ENCODE peak calls at places on chromosomes 11 and 22, in five cellular contexts. M is pancreas, W is neural progenitor cell, I is MM.1S, J is heart left ventricle. Y is an unnamed sample.

GRCh38 chr11:6229911-6230310 is 4.5 kb downstream of the FHIP1B start:
- DNase-seq in M (no peak), W (no peak), I (no peak), J (no peak), Y (no peak)

GRCh38 chr22:32701021-32701420 is 100.5 kb upstream of the TIMP3 start:
- DNase-seq in M (no peak), W (no peak), I (no peak), J (no peak), Y (no peak)

GRCh38 chr11:62472063-62472884 is 53.4 kb downstream of the SCGB1A1 start:
- DNase-seq in M (no peak), W (no peak), I (no peak), J (no peak), Y (no peak)

GRCh38 chr11:73760066-73760679 is 701 bp downstream of the RAB6A start:
- DNase-seq in M (peak; percentile 46), W (peak; percentile 55), I (no peak), J (peak; percentile 61), Y (peak; percentile 57)

GRCh38 chr22:49671331-49672012 is 156.2 kb downstream of the BRD1 start:
- DNase-seq in M (no peak), W (peak; percentile 40), I (no peak), J (no peak), Y (no peak)

GRCh38 chr22:32542332-32543019 is 67.9 kb downstream of the FBXO7 start:
- DNase-seq in M (no peak), W (no peak), I (no peak), J (peak; percentile 81), Y (no peak)

GRCh38 chr11:1479006-1479677 is 7.4 kb downstream of the MOB2 start:
- DNase-seq in M (no peak), W (no peak), I (no peak), J (peak; percentile 18), Y (no peak)

GRCh38 chr11:59801160-59801706 is 9.3 kb downstream of the MRPL16 start:
- DNase-seq in M (no peak), W (no peak), I (no peak), J (no peak), Y (no peak)

GRCh38 chr11:70297341-70297740 is 26.9 kb downstream of the PPFIA1 start:
- DNase-seq in M (no peak), W (no peak), I (no peak), J (no peak), Y (no peak)

GRCh38 chr11:116051494-116051893 is 547.3 kb upstream of the CADM1 start:
- DNase-seq in M (no peak), W (no peak), I (no peak), J (no peak), Y (no peak)

GRCh38 chr11:9566561-9567063 is 6.9 kb upstream of the WEE1 start:
- DNase-seq in M (no peak), W (no peak), I (no peak), J (no peak), Y (no peak)

GRCh38 chr11:47616726-47617416 is 22.7 kb upstream of the C1QTNF4 start:
- DNase-seq in M (no peak), W (peak; percentile 60), I (peak; percentile 43), J (peak; percentile 46), Y (no peak)

GRCh38 chr11:17563961-17564686 is 17.1 kb downstream of the OTOG start:
- DNase-seq in M (no peak), W (no peak), I (no peak), J (no peak), Y (no peak)

GRCh38 chr11:47606731-47607130 is 12.5 kb upstream of the C1QTNF4 start:
- DNase-seq in M (no peak), W (no peak), I (no peak), J (peak; percentile 40), Y (no peak)

GRCh38 chr11:114251797-114252327 is 44.3 kb upstream of the NNMT start:
- DNase-seq in M (no peak), W (peak; percentile 41), I (no peak), J (no peak), Y (no peak)

GRCh38 chr11:2510626-2511402 is 66.0 kb downstream of the KCNQ1 start:
- DNase-seq in M (no peak), W (no peak), I (no peak), J (peak; percentile 31), Y (no peak)

GRCh38 chr11:727859-728748 is 19.2 kb upstream of the TALDO1 start:
- DNase-seq in M (peak; percentile 78), W (peak; percentile 90), I (peak; percentile 74), J (peak; percentile 85), Y (peak; percentile 75)

GRCh38 chr11:120186408-120186798 is 24.4 kb upstream of the OAF start:
- DNase-seq in M (no peak), W (no peak), I (no peak), J (no peak), Y (no peak)

GRCh38 chr11:64284048-64284961 is at the start of gene BAD:
- DNase-seq in M (peak; percentile 94), W (peak; percentile 98), I (peak; percentile 96), J (peak; percentile 96), Y (peak; percentile 91)

GRCh38 chr11:11748706-11749365 is 92.9 kb upstream of the USP47 start:
- DNase-seq in M (no peak), W (no peak), I (no peak), J (no peak), Y (no peak)

GRCh38 chr11:134069426-134069921 is 602 bp downstream of the JAM3 start:
- DNase-seq in M (no peak), W (peak; percentile 71), I (no peak), J (peak; percentile 45), Y (no peak)

GRCh38 chr11:110184974-110185597 is 91.9 kb downstream of the ZC3H12C start:
- DNase-seq in M (peak; percentile 56), W (no peak), I (no peak), J (no peak), Y (no peak)

GRCh38 chr11:122733301-122733686 is 77.8 kb downstream of the UBASH3B start:
- DNase-seq in M (no peak), W (no peak), I (no peak), J (no peak), Y (no peak)

GRCh38 chr11:2148253-2149000 is 9.2 kb upstream of the IGF2 start:
- DNase-seq in M (no peak), W (no peak), I (no peak), J (no peak), Y (no peak)

GRCh38 chr11:110738641-110739040 is 26.4 kb upstream of the ARHGAP20 start:
- DNase-seq in M (no peak), W (no peak), I (no peak), J (no peak), Y (no peak)

GRCh38 chr22:43477151-43477725 is 65.4 kb downstream of the MPPED1 start:
- DNase-seq in M (no peak), W (no peak), I (no peak), J (no peak), Y (no peak)
- H3K4me3 ChIP-seq in M (no peak overlapping the region), W (no peak overlapping the region), I (no peak overlapping the region), J (no peak overlapping the region), Y (no peak overlapping the region)

DNA sequence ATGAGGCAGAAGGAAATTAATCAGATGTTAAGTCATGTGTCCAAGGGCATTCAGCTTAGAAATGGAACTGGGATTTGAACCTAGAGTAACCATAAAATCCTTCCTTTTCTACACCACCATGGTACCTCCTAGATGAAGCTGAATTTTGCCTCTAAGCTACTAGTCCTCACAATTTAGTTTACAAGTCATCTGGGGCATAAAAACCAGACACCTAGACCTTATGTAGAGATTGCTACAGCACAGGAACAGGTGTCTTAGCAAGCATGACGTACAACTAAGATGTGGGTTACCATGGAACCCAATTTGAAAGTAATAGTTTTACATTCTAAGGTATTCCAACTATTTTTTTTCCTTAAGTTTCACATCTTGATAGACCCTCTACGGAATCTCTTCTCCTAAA is 9.2 kb downstream of the TMEM216 start:
- DNase-seq in M (no peak), W (no peak), I (no peak), J (no peak), Y (no peak)
- H3K36me3 ChIP-seq in M (peaks cover 8% of the 10 kb centered on the region), W (peaks cover 5% of the 10 kb centered on the region), I (peaks cover 14% of the 10 kb centered on the region), J (peaks cover 97% of the 10 kb centered on the region), Y (peaks cover 26% of the 10 kb centered on the region)

GRCh38 chr11:66718320-66718971 is 10.6 kb downstream of the SPTBN2 start:
- DNase-seq in M (peak; percentile 76), W (no peak), I (no peak), J (no peak), Y (no peak)
- H3K4me3 ChIP-seq in M (peak overlapping the region; percentile 37), W (no peak overlapping the region), I (no peak overlapping the region), J (no peak overlapping the region), Y (no peak overlapping the region)

GRCh38 chr22:47075568-47075967 is 313.1 kb downstream of the TBC1D22A start:
- DNase-seq in M (no peak), W (no peak), I (no peak), J (no peak), Y (no peak)
- H3K36me3 ChIP-seq in M (no peaks in the 10 kb centered on the region), W (no peaks in the 10 kb centered on the region), I (no peaks in the 10 kb centered on the region), J (no peaks in the 10 kb centered on the region), Y (peaks cover 4% of the 10 kb centered on the region)

GRCh38 chr22:21570398-21570797 is 2.9 kb downstream of the UBE2L3 start:
- DNase-seq in M (no peak), W (no peak), I (no peak), J (no peak), Y (no peak)

GRCh38 chr22:21567456-21568206 is at the start of gene UBE2L3:
- DNase-seq in M (peak; percentile 77), W (peak; percentile 92), I (peak; percentile 81), J (peak; percentile 86), Y (peak; percentile 87)

GRCh38 chr22:21568207-21569075 is 927 bp downstream of the UBE2L3 start:
- DNase-seq in M (no peak), W (peak; percentile 59), I (peak; percentile 43), J (no peak), Y (no peak)

GRCh38 chr22:21571679-21572078 is 4.2 kb downstream of the UBE2L3 start:
- DNase-seq in M (no peak), W (no peak), I (no peak), J (no peak), Y (no peak)

GRCh38 chr22:21569459-21570161 is 2.1 kb downstream of the UBE2L3 start:
- DNase-seq in M (no peak), W (peak; percentile 63), I (no peak), J (no peak), Y (no peak)
- H3K4me3 ChIP-seq in M (no peak overlapping the region), W (peak overlapping the region; percentile 98), I (no peak overlapping the region), J (peak overlapping the region; percentile 75), Y (peak overlapping the region; percentile 88)

GRCh38 chr11:130145328-130145812 is 14.2 kb upstream of the ST14 start:
- DNase-seq in M (peak; percentile 42), W (no peak), I (no peak), J (no peak), Y (no peak)

GRCh38 chr11:130144721-130145327 is 14.8 kb upstream of the ST14 start:
- DNase-seq in M (peak; percentile 38), W (peak; percentile 40), I (no peak), J (no peak), Y (no peak)

GRCh38 chr11:130141561-130142341 is 17.8 kb upstream of the ST14 start:
- DNase-seq in M (no peak), W (no peak), I (no peak), J (no peak), Y (no peak)

GRCh38 chr11:130145975-130146776 is 13.4 kb upstream of the ST14 start:
- DNase-seq in M (peak; percentile 68), W (no peak), I (peak; percentile 91), J (peak; percentile 58), Y (no peak)

DNA sequence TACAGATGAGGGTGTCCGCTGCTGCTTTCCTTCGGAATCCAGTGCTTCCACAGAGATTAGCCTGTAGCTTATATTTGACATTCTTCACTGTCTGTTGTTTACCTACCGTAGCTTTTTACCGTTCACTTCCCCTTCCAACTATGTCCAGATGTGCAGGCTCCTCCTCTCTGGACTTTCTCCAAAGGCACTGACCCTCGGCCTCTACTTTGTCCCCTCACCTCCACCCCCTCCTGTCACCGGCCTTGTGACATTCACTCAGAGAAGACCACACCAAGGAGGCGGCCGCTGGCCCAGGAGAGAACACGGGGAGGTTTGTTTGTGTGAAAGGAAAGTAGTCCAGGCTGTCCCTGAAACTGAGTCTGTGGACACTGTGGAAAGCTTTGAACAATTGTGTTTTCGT is 15.5 kb upstream of the ST14 start:
- DNase-seq in M (no peak), W (no peak), I (no peak), J (no peak), Y (no peak)
- H3K36me3 ChIP-seq in M (peaks cover 4% of the 10 kb centered on the region), W (peaks cover 5% of the 10 kb centered on the region), I (no peaks in the 10 kb centered on the region), J (peaks cover 54% of the 10 kb centered on the region), Y (no peaks in the 10 kb centered on the region)

Y was measured in GM06990.